ENCODE peak calls at places on chromosomes 12 and 14, in four cellular contexts. K is HL-60, F is GM12878, A is K562. N is an unnamed sample.

GRCh38 chr12:45138609-45139008 is 77.3 kb upstream of the ANO6 start:
- DNase-seq in K (peak), F (no peak), A (no peak), N (no peak)

GRCh38 chr12:63150255-63151060 is 543 bp downstream of the AVPR1A start:
- DNase-seq in K (no peak), F (no peak), A (no peak), N (peak)

GRCh38 chr14:101176535-101177205 is 273.1 kb upstream of the RTL1 start:
- DNase-seq in K (no peak), F (no peak), A (no peak), N (no peak)

GRCh38 chr14:77026166-77026929 is 2.2 kb downstream of the IRF2BPL start:
- DNase-seq in K (no peak), F (no peak), A (no peak), N (no peak)

GRCh38 chr14:47262801-47263200 is 412.6 kb downstream of the MDGA2 start:
- DNase-seq in K (no peak), F (no peak), A (no peak), N (no peak)

GRCh38 chr12:107760817-107761501 is at the start of gene PRDM4:
- DNase-seq in K (peak), F (peak), A (peak), N (peak)

GRCh38 chr14:46490150-46490769 is 161.3 kb downstream of the RPL10L start:
- DNase-seq in K (peak), F (peak), A (no peak), N (peak)

GRCh38 chr14:50447491-50447890 is 50.8 kb upstream of the CDKL1 start:
- DNase-seq in K (no peak), F (no peak), A (no peak), N (no peak)

GRCh38 chr14:30607156-30607780 is 14.9 kb upstream of the SCFD1 start:
- DNase-seq in K (no peak), F (no peak), A (no peak), N (no peak)

GRCh38 chr12:77940566-77940965 is 109.9 kb downstream of the NAV3 start:
- DNase-seq in K (no peak), F (no peak), A (no peak), N (no peak)

GRCh38 chr14:80456200-80456599 is 244.9 kb upstream of the DIO2 start:
- DNase-seq in K (no peak), F (no peak), A (no peak), N (no peak)

GRCh38 chr12:113850309-113851056 is 115.6 kb downstream of the RBM19 start:
- DNase-seq in K (no peak), F (no peak), A (no peak), N (no peak)

GRCh38 chr14:57889245-57889644 is 23.4 kb upstream of the SLC35F4 start:
- DNase-seq in K (no peak), F (no peak), A (no peak), N (no peak)

GRCh38 chr12:33609910-33610309 is 170.3 kb upstream of the SYT10 start:
- DNase-seq in K (no peak), F (no peak), A (no peak), N (no peak)

GRCh38 chr12:66739266-66739665 is 60.4 kb upstream of the GRIP1 start:
- DNase-seq in K (no peak), F (no peak), A (no peak), N (no peak)

GRCh38 chr12:68630598-68630997 is 19.9 kb downstream of the RAP1B start:
- DNase-seq in K (no peak), F (no peak), A (no peak), N (no peak)

GRCh38 chr14:101916816-101917412 is 47.5 kb upstream of the DYNC1H1 start:
- DNase-seq in K (no peak), F (no peak), A (no peak), N (no peak)

DNA sequence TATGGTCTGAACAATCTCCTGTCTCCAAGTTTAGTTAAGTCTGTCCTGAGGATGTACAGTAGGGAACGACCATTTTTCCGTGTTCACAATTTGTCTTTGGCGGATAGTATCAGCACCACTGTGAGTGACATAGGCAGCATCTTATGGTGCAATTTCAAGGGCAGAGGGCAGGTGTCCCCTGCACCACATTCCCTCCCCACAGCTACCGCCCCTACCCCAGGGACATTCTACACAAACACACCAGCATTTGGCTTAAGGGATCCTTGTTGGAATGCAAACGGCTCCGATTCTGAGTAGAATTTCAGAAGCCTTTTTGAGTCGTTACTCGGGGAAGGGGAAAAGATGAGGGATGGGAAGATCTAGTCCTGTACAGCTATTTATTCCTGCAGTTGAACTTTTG is 25.1 kb upstream of the DICER1 start:
- DNase-seq in K (no peak), F (no peak), A (no peak), N (no peak)
- TF ChIP-seq SPI1 in K (no peak), F (no peak), A (no peak), N (no peak)

DNA sequence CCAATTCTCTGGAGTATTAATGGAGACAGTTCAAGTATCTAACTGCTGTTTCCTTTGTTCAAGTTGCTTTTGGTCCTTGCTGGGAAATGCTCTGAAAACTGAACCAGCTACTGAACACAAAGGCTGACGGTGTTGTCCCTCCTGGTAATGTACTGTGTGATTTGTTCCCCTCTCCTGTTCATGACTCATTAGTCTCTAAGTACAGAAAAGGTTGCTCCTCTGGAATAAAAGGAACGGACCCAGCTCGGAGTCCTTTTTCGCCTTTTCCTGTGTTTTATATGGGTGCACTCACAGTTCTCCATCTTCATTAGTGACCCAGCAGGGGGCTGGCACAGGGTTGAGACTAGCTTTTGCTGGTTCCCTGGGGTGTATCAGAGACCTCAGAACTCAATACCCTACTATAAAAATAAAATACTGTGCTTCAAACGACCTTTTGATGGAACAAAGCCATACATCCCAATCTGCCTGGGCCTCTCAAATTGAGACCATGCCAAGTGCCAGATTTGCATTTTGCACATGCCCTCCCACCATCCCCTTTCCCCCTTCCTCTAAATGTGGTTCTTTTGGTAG is 269.7 kb downstream of the RAD51B start:
- DNase-seq in K (no peak), F (no peak), A (no peak), N (no peak)
- TF ChIP-seq POLR2AphosphoS5 in K (no peak), F (no peak), A (no peak), N (no peak)

GRCh38 chr14:94582851-94583250 is 1.6 kb downstream of the SERPINA5 start:
- DNase-seq in K (no peak), F (no peak), A (no peak), N (no peak)
- TF ChIP-seq SPI1 in K (no peak), F (no peak), A (no peak), N (no peak)

DNA sequence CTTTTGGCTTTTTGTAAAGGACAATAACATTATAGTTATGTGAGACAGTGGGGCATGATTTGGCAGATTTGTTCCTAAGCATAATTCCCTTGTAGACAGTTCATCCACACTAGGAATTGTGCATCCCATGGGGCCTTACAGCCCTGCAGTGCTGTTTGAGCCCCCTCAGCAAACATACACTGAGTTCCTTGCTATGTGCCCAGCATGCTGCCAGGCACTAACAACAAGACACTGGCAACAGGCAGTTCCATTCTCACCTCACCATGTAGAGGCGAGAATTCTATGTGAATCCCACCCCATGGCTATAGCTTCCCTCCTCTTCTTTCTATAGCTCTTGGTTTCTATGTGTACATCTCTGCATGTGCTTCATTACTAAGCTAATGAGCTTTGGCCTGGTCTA is 1.9 kb downstream of the THTPA start:
- DNase-seq in K (no peak), F (no peak), A (no peak), N (no peak)
- TF ChIP-seq POLR2AphosphoS5 in K (no peak), F (no peak), A (no peak), N (peak)

DNA sequence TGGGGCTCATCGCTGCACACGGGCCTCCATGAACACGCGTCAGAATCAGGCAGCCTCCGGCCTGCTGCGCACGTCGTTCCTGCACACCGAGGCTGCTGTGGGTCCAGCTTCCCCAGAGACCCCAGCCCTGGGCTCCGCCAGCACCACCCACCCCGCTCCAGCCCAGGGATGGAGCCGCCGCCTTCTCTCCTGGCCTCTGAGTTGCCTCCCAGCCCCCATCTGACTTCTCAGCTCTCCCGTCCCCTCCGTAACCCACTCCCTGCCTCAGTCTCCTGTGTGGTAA is 253.9 kb upstream of the SFSWAP start:
- DNase-seq in K (no peak), F (no peak), A (no peak), N (no peak)
- TF ChIP-seq SPI1 in K (no peak), F (no peak), A (no peak), N (no peak)

DNA sequence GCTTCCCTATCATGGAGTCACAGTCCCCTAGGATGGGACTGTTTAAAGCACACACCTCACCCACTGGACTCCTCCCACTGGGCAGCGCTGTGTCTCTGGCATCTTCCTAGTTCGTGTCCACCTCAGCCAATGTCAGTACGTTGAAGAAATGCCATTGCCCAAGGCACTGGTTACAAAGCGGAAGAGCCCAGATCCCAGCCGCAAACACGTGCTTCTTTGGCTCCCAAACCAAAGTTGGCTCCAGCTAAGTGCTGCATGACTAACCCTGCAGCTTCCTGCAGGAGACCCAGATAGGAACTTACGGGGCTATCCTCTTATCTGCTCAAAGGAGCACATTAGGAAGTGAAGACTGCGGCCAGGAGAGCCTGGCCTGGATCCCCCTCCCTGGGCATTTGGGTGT is 9.3 kb downstream of the SYNE3 start:
- DNase-seq in K (peak), F (no peak), A (peak), N (no peak)
- TF ChIP-seq POLR2AphosphoS5 in K (peak), F (no peak), A (no peak), N (no peak)

GRCh38 chr14:90758959-90759358 is 57.3 kb downstream of the TTC7B start:
- DNase-seq in K (no peak), F (no peak), A (no peak), N (no peak)
- TF ChIP-seq SPI1 in K (no peak), F (no peak), A (no peak), N (no peak)

DNA sequence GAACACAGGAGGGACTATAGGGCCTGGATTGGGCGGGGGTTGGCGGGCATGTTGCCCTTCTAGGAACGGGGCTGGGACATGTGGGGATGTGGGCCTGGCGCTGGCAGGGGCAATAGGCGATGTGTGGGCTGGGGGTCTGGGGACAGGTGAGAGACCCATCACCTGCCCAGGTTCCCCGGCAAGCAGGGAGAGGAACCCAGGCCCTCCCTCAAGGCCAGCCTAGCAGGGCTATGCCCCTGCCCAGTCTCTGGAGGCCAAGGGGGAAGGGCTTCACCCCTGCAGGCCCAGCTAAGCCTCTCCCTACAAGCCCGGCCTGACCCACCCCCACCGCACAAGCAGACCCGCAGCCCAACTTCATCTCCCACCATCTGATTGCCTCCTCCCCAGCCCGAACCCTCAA is 6.6 kb downstream of the JAG2 start:
- DNase-seq in K (no peak), F (no peak), A (no peak), N (no peak)
- TF ChIP-seq POLR2AphosphoS5 in K (no peak), F (no peak), A (no peak), N (no peak)

GRCh38 chr12:14993537-14994266 is 20.9 kb downstream of the PDE6H start:
- DNase-seq in K (no peak), F (no peak), A (no peak), N (no peak)
- TF ChIP-seq SPI1 in K (no peak), F (no peak), A (no peak), N (no peak)

GRCh38 chr12:56571131-56571530 is 49.5 kb downstream of the RBMS2 start:
- DNase-seq in K (no peak), F (no peak), A (no peak), N (no peak)

DNA sequence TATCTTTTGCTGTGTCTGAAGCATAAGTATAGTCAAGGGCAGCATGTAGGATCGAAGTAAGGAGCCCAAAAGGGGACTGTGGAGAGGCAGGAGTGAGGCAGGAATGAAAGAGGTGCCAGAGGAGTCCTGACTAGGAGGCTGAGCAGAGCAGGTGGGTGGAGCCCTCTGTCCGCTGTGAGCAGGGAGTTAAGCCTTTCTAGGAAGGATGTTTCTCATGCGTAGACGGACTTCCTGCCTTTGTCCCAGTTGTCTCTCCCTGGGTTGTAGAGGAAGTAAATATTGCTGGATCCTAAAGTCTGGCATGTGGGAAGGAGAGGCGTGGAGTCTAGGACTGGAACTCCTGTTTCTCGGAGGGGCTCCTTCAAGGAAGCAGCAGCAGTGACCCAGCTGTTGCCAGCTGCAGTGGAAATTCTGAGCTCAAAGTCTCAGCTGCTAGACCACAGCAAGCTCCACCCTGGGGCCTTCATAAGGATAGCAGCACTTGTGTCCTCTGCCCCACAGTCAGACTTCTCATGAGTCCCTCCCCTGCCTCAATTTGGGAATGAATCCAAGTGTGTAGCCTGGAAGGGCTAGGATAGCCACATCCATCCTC is 44.0 kb downstream of the RBMS2 start:
- DNase-seq in K (peak), F (no peak), A (peak), N (peak)
- TF ChIP-seq POLR2AphosphoS5 in K (peak), F (no peak), A (no peak), N (no peak)